ENCODE peak calls at places on chromosomes 5 and 9, in seven cellular contexts. C is stimulated activated naive CD4-positive, alpha-beta T cell; N is CD4-positive, alpha-beta T cell; R is NCI-H345; P is heart left ventricle; J is stimulated activated CD4-positive, alpha-beta T cell treated with anti-CD3 and anti-CD28 coated beads, Interleukin-4, amount 100 ng/mL, for 1 hour; A is ureter. V is an unnamed sample.

GRCh38 chr9:117413346-117414219 is 1.3 kb downstream of the ASTN2 start:
- DNase-seq in R (no peak), N (no peak), C (no peak), J (no peak), A (no peak), P (no peak), V (no peak)

GRCh38 chr5:73338201-73339126 is 110.1 kb downstream of the FOXD1 start:
- DNase-seq in P (no peak), A (no peak), C (no peak), R (peak), N (no peak), J (no peak), V (no peak)

GRCh38 chr5:87300744-87301143 is 33.1 kb downstream of the RASA1 start:
- DNase-seq in P (no peak), A (no peak), C (no peak), R (no peak), J (peak), N (no peak), V (no peak)

GRCh38 chr9:96331236-96331947 is 29.4 kb upstream of the HSD17B3 start:
- DNase-seq in N (no peak), C (no peak), P (no peak), R (no peak), J (no peak), A (no peak), V (no peak)

GRCh38 chr5:39138892-39139291 is 64.7 kb upstream of the RICTOR start:
- DNase-seq in R (no peak), J (no peak), A (no peak), C (no peak), P (no peak), N (no peak), V (no peak)

GRCh38 chr5:80186634-80187033 is 69.2 kb downstream of the SERINC5 start:
- DNase-seq in R (no peak), C (peak), J (no peak), N (no peak), P (no peak), A (peak), V (no peak)

GRCh38 chr9:99024959-99025358 is 80.0 kb upstream of the TGFBR1 start:
- DNase-seq in P (no peak), R (no peak), A (peak), J (no peak), N (no peak), C (no peak), V (no peak)

GRCh38 chr9:36100532-36100931 is 36.0 kb upstream of the GLIPR2 start:
- DNase-seq in C (no peak), N (no peak), J (no peak), P (no peak), R (no peak), A (no peak), V (no peak)

GRCh38 chr5:124790261-124790894 is 43.9 kb upstream of the ZNF608 start:
- DNase-seq in A (no peak), P (no peak), J (no peak), C (no peak), N (no peak), R (no peak), V (no peak)

GRCh38 chr5:137891849-137892248 is 2.6 kb downstream of the PKD2L2 start:
- DNase-seq in C (no peak), R (no peak), J (no peak), A (no peak), N (no peak), P (no peak), V (no peak)

GRCh38 chr9:132409828-132410528 is at the start of gene CFAP77:
- DNase-seq in R (peak), C (peak), N (peak), P (peak), A (peak), J (peak), V (peak)

GRCh38 chr9:124281934-124282351 is 24.2 kb downstream of the NEK6 start:
- DNase-seq in R (no peak), A (no peak), J (no peak), N (no peak), C (no peak), P (no peak), V (no peak)

GRCh38 chr9:3848445-3849114 is 322.8 kb upstream of the RFX3 start:
- DNase-seq in R (no peak), N (no peak), P (no peak), J (no peak), C (no peak), A (no peak), V (no peak)

V was measured in memory B cell.